ENCODE peak calls at places on chromosome 1, in six cellular contexts. One of them, this sample, is unnamed.

GRCh38 chr1:248804771-248805681 is 20.7 kb downstream of the SH3BP5L start:
- DNase-seq in D341Med: no peak
- DNase-seq in cardiac muscle cell: peak
- DNase-seq in ACHN: no peak
- DNase-seq in AG09319: no peak
- DNase-seq in stimulated activated CD4-positive, alpha-beta T cell treated with anti-CD3 and anti-CD28 coated beads, Interleukin-1b, Interleukin-23, amount 100 ng/mL, for 24 hours: no peak
- DNase-seq in this sample: no peak

GRCh38 chr1:177897601-177898376 is 72.1 kb downstream of the SEC16B start:
- DNase-seq in D341Med: no peak
- DNase-seq in cardiac muscle cell: no peak
- DNase-seq in ACHN: no peak
- DNase-seq in AG09319: no peak
- DNase-seq in stimulated activated CD4-positive, alpha-beta T cell treated with anti-CD3 and anti-CD28 coated beads, Interleukin-1b, Interleukin-23, amount 100 ng/mL, for 24 hours: no peak
- DNase-seq in this sample: no peak

GRCh38 chr1:31587720-31588423 is 11.6 kb downstream of the TINAGL1 start:
- DNase-seq in D341Med: peak
- DNase-seq in cardiac muscle cell: peak
- DNase-seq in ACHN: peak
- DNase-seq in AG09319: no peak
- DNase-seq in stimulated activated CD4-positive, alpha-beta T cell treated with anti-CD3 and anti-CD28 coated beads, Interleukin-1b, Interleukin-23, amount 100 ng/mL, for 24 hours: no peak
- DNase-seq in this sample: peak

GRCh38 chr1:93700532-93701469 is 19.2 kb upstream of the BCAR3 start:
- DNase-seq in D341Med: no peak
- DNase-seq in cardiac muscle cell: no peak
- DNase-seq in ACHN: no peak
- DNase-seq in AG09319: no peak
- DNase-seq in stimulated activated CD4-positive, alpha-beta T cell treated with anti-CD3 and anti-CD28 coated beads, Interleukin-1b, Interleukin-23, amount 100 ng/mL, for 24 hours: no peak
- DNase-seq in this sample: no peak

GRCh38 chr1:192979542-192979941 is 79.6 kb downstream of the UCHL5 start:
- DNase-seq in D341Med: no peak
- DNase-seq in cardiac muscle cell: no peak
- DNase-seq in ACHN: peak
- DNase-seq in AG09319: no peak
- DNase-seq in stimulated activated CD4-positive, alpha-beta T cell treated with anti-CD3 and anti-CD28 coated beads, Interleukin-1b, Interleukin-23, amount 100 ng/mL, for 24 hours: no peak
- DNase-seq in this sample: no peak

GRCh38 chr1:112312315-112312714 is 83.7 kb upstream of the CTTNBP2NL start:
- DNase-seq in D341Med: no peak
- DNase-seq in cardiac muscle cell: no peak
- DNase-seq in ACHN: no peak
- DNase-seq in AG09319: no peak
- DNase-seq in stimulated activated CD4-positive, alpha-beta T cell treated with anti-CD3 and anti-CD28 coated beads, Interleukin-1b, Interleukin-23, amount 100 ng/mL, for 24 hours: no peak
- DNase-seq in this sample: no peak

GRCh38 chr1:169371400-169371799 is 3.4 kb downstream of the BLZF1 start:
- DNase-seq in D341Med: no peak
- DNase-seq in cardiac muscle cell: no peak
- DNase-seq in ACHN: no peak
- DNase-seq in AG09319: no peak
- DNase-seq in stimulated activated CD4-positive, alpha-beta T cell treated with anti-CD3 and anti-CD28 coated beads, Interleukin-1b, Interleukin-23, amount 100 ng/mL, for 24 hours: no peak
- DNase-seq in this sample: no peak

GRCh38 chr1:116982319-116983004 is 19.1 kb upstream of the CD101 start:
- DNase-seq in D341Med: no peak
- DNase-seq in cardiac muscle cell: no peak
- DNase-seq in ACHN: no peak
- DNase-seq in AG09319: no peak
- DNase-seq in stimulated activated CD4-positive, alpha-beta T cell treated with anti-CD3 and anti-CD28 coated beads, Interleukin-1b, Interleukin-23, amount 100 ng/mL, for 24 hours: no peak
- DNase-seq in this sample: no peak

GRCh38 chr1:115717541-115717940 is 51.0 kb downstream of the CASQ2 start:
- DNase-seq in D341Med: peak
- DNase-seq in cardiac muscle cell: peak
- DNase-seq in ACHN: peak
- DNase-seq in AG09319: no peak
- DNase-seq in stimulated activated CD4-positive, alpha-beta T cell treated with anti-CD3 and anti-CD28 coated beads, Interleukin-1b, Interleukin-23, amount 100 ng/mL, for 24 hours: no peak
- DNase-seq in this sample: peak

GRCh38 chr1:155650231-155650757 is 38.3 kb downstream of the YY1AP1 start:
- DNase-seq in D341Med: no peak
- DNase-seq in cardiac muscle cell: no peak
- DNase-seq in ACHN: peak
- DNase-seq in AG09319: no peak
- DNase-seq in stimulated activated CD4-positive, alpha-beta T cell treated with anti-CD3 and anti-CD28 coated beads, Interleukin-1b, Interleukin-23, amount 100 ng/mL, for 24 hours: no peak
- DNase-seq in this sample: no peak

GRCh38 chr1:186620951-186621350 is 59.3 kb downstream of the PTGS2 start:
- DNase-seq in D341Med: no peak
- DNase-seq in cardiac muscle cell: no peak
- DNase-seq in ACHN: no peak
- DNase-seq in AG09319: peak
- DNase-seq in stimulated activated CD4-positive, alpha-beta T cell treated with anti-CD3 and anti-CD28 coated beads, Interleukin-1b, Interleukin-23, amount 100 ng/mL, for 24 hours: no peak
- DNase-seq in this sample: no peak

GRCh38 chr1:204181116-204181515 is 15.0 kb upstream of the REN start:
- DNase-seq in D341Med: no peak
- DNase-seq in cardiac muscle cell: no peak
- DNase-seq in ACHN: no peak
- DNase-seq in AG09319: no peak
- DNase-seq in stimulated activated CD4-positive, alpha-beta T cell treated with anti-CD3 and anti-CD28 coated beads, Interleukin-1b, Interleukin-23, amount 100 ng/mL, for 24 hours: no peak
- DNase-seq in this sample: no peak

GRCh38 chr1:161098161-161099068 is at the start of gene KLHDC9:
- DNase-seq in D341Med: peak
- DNase-seq in cardiac muscle cell: peak
- DNase-seq in ACHN: peak
- DNase-seq in AG09319: no peak
- DNase-seq in stimulated activated CD4-positive, alpha-beta T cell treated with anti-CD3 and anti-CD28 coated beads, Interleukin-1b, Interleukin-23, amount 100 ng/mL, for 24 hours: no peak
- DNase-seq in this sample: peak

GRCh38 chr1:230112782-230113181 is 45.7 kb downstream of the GALNT2 start:
- DNase-seq in D341Med: no peak
- DNase-seq in cardiac muscle cell: no peak
- DNase-seq in ACHN: no peak
- DNase-seq in AG09319: no peak
- DNase-seq in stimulated activated CD4-positive, alpha-beta T cell treated with anti-CD3 and anti-CD28 coated beads, Interleukin-1b, Interleukin-23, amount 100 ng/mL, for 24 hours: no peak
- DNase-seq in this sample: no peak

GRCh38 chr1:169086603-169087455 is 19.7 kb upstream of the ATP1B1 start:
- DNase-seq in D341Med: no peak
- DNase-seq in cardiac muscle cell: peak
- DNase-seq in ACHN: no peak
- DNase-seq in AG09319: no peak
- DNase-seq in stimulated activated CD4-positive, alpha-beta T cell treated with anti-CD3 and anti-CD28 coated beads, Interleukin-1b, Interleukin-23, amount 100 ng/mL, for 24 hours: no peak
- DNase-seq in this sample: no peak

GRCh38 chr1:162019436-162019835 is 4.2 kb downstream of the OLFML2B start:
- DNase-seq in D341Med: no peak
- DNase-seq in cardiac muscle cell: no peak
- DNase-seq in ACHN: no peak
- DNase-seq in AG09319: no peak
- DNase-seq in stimulated activated CD4-positive, alpha-beta T cell treated with anti-CD3 and anti-CD28 coated beads, Interleukin-1b, Interleukin-23, amount 100 ng/mL, for 24 hours: no peak
- DNase-seq in this sample: no peak

GRCh38 chr1:152188673-152189591 is 29.9 kb upstream of the RPTN start:
- DNase-seq in D341Med: peak
- DNase-seq in cardiac muscle cell: no peak
- DNase-seq in ACHN: peak
- DNase-seq in AG09319: no peak
- DNase-seq in stimulated activated CD4-positive, alpha-beta T cell treated with anti-CD3 and anti-CD28 coated beads, Interleukin-1b, Interleukin-23, amount 100 ng/mL, for 24 hours: peak
- DNase-seq in this sample: peak

GRCh38 chr1:158818560-158818959 is 12.6 kb upstream of the MNDA start:
- DNase-seq in D341Med: no peak
- DNase-seq in cardiac muscle cell: no peak
- DNase-seq in ACHN: no peak
- DNase-seq in AG09319: no peak
- DNase-seq in stimulated activated CD4-positive, alpha-beta T cell treated with anti-CD3 and anti-CD28 coated beads, Interleukin-1b, Interleukin-23, amount 100 ng/mL, for 24 hours: no peak
- DNase-seq in this sample: no peak

GRCh38 chr1:50308883-50309282 is 114.4 kb downstream of the DMRTA2 start:
- DNase-seq in D341Med: no peak
- DNase-seq in cardiac muscle cell: peak
- DNase-seq in ACHN: peak
- DNase-seq in AG09319: no peak
- DNase-seq in stimulated activated CD4-positive, alpha-beta T cell treated with anti-CD3 and anti-CD28 coated beads, Interleukin-1b, Interleukin-23, amount 100 ng/mL, for 24 hours: no peak
- DNase-seq in this sample: no peak